ENCODE peak calls at places on chromosomes 12 and 14, in seven cellular contexts. A, T, M, Q, N, J and Y are unnamed samples.

GRCh38 chr14:32469388-32470160 is 140.5 kb downstream of the AKAP6 start:
- DNase-seq in Q (no peak), J (peak), T (no peak), N (no peak), M (no peak), A (peak), Y (peak)

GRCh38 chr14:76089151-76089550 is 62.6 kb upstream of the GPATCH2L start:
- DNase-seq in J (no peak), T (no peak), M (peak), A (no peak), N (no peak), Q (no peak), Y (no peak)

GRCh38 chr12:18456344-18456743 is 195.0 kb downstream of the PIK3C2G start:
- DNase-seq in T (no peak), A (no peak), Q (no peak), M (no peak), J (no peak), N (no peak), Y (no peak)

GRCh38 chr14:22483863-22484593 is 105.0 kb downstream of the DAD1 start:
- DNase-seq in T (no peak), M (no peak), Q (no peak), A (no peak), J (no peak), N (no peak), Y (no peak)

GRCh38 chr14:104235686-104236085 is 97.3 kb downstream of the KIF26A start:
- DNase-seq in J (no peak), T (no peak), M (no peak), N (no peak), Q (no peak), A (no peak), Y (no peak)

GRCh38 chr14:57029620-57030253 is 219.5 kb upstream of the OTX2 start:
- DNase-seq in A (no peak), M (no peak), T (no peak), J (no peak), N (no peak), Q (no peak), Y (no peak)

GRCh38 chr12:76670776-76671175 is 93.1 kb upstream of the ZDHHC17 start:
- DNase-seq in Q (no peak), M (no peak), N (no peak), J (peak), A (peak), T (no peak), Y (peak)

GRCh38 chr14:99205086-99205688 is 66.8 kb downstream of the BCL11B start:
- DNase-seq in M (no peak), Q (no peak), T (no peak), J (no peak), A (no peak), N (no peak), Y (no peak)

GRCh38 chr14:64891839-64892375 is 12.2 kb upstream of the SPTB start:
- DNase-seq in N (no peak), Q (peak), J (no peak), M (no peak), A (peak), T (no peak), Y (peak)